ENCODE peak calls at places on chromosomes 12 and 14, in ten cellular contexts. B is NCI-H1092; W is natural killer cell treated with Interleukin-12 subunit alpha and Interleukin-12 subunit beta and Interleukin-15 and Interleukin-18, amount 100 ng/mL, for 72 hours; C is neuronal stem cell; E is stimulated activated CD4-positive, alpha-beta T cell treated with anti-CD3 and anti-CD28 coated beads, Interleukin-15, amount 100 ng/mL, for 24 hours; L is fibroblast of the aortic adventitia; K is A549; I is activated CD4-positive, CD25-positive, alpha-beta regulatory T cell; D is GM06990; V is HTR-8/SVneo. N is an unnamed sample.

GRCh38 chr12:26119391-26119981 is 5.4 kb downstream of the BHLHE41 start:
- DNase-seq in B (no peak), W (no peak), C (no peak), E (no peak), L (peak), K (peak), I (no peak), D (no peak), V (no peak), N (no peak)

GRCh38 chr12:43655586-43655985 is 103.0 kb downstream of the PUS7L start:
- DNase-seq in B (no peak), W (no peak), C (no peak), E (no peak), L (peak), K (no peak), I (no peak), D (no peak), V (no peak), N (no peak)

GRCh38 chr14:77265561-77266335 is 5.3 kb downstream of the NGB start:
- DNase-seq in B (no peak), W (no peak), C (no peak), E (no peak), L (no peak), K (no peak), I (no peak), D (no peak), V (no peak), N (no peak)

GRCh38 chr14:68607852-68608232 is 185.0 kb downstream of the ZFP36L1 start:
- DNase-seq in B (no peak), W (no peak), C (no peak), E (no peak), L (no peak), K (no peak), I (no peak), D (no peak), V (no peak), N (no peak)

GRCh38 chr12:107207931-107208515 is 114.7 kb upstream of the CRY1 start:
- DNase-seq in B (no peak), W (no peak), C (no peak), E (no peak), L (peak), K (no peak), I (no peak), D (no peak), V (peak), N (no peak)

GRCh38 chr12:31369712-31370521 is 44.0 kb upstream of the SINHCAF start:
- DNase-seq in B (no peak), W (no peak), C (peak), E (no peak), L (peak), K (no peak), I (no peak), D (no peak), V (no peak), N (peak)

GRCh38 chr12:130375888-130376287 is 38.2 kb downstream of the PIWIL1 start:
- DNase-seq in B (no peak), W (no peak), C (no peak), E (no peak), L (no peak), K (no peak), I (no peak), D (no peak), V (no peak), N (no peak)

GRCh38 chr14:31326111-31326510 is 94.2 kb downstream of the HEATR5A start:
- DNase-seq in B (no peak), W (no peak), C (no peak), E (no peak), L (peak), K (no peak), I (no peak), D (no peak), V (peak), N (no peak)

GRCh38 chr12:57846577-57847319 is at the start of gene CTDSP2:
- DNase-seq in B (peak), W (peak), C (peak), E (peak), L (peak), K (peak), I (peak), D (peak), V (peak), N (peak)

GRCh38 chr14:70982204-70982603 is 74.9 kb downstream of the PCNX1 start:
- DNase-seq in B (no peak), W (no peak), C (no peak), E (no peak), L (no peak), K (no peak), I (no peak), D (no peak), V (no peak), N (no peak)

GRCh38 chr14:32607399-32607798 is 278.3 kb downstream of the AKAP6 start:
- DNase-seq in B (no peak), W (no peak), C (no peak), E (no peak), L (peak), K (no peak), I (no peak), D (no peak), V (no peak), N (no peak)

GRCh38 chr12:123808167-123808566 is 46.1 kb downstream of the DNAH10 start:
- DNase-seq in B (no peak), W (no peak), C (no peak), E (no peak), L (no peak), K (peak), I (no peak), D (no peak), V (no peak), N (no peak)

GRCh38 chr12:76020281-76020680 is 11.3 kb downstream of the PHLDA1 start:
- DNase-seq in B (no peak), W (peak), C (no peak), E (peak), L (peak), K (peak), I (peak), D (no peak), V (no peak), N (no peak)

GRCh38 chr12:7716391-7716790 is 5.2 kb downstream of the DPPA3 start:
- DNase-seq in B (no peak), W (no peak), C (no peak), E (no peak), L (no peak), K (peak), I (no peak), D (no peak), V (peak), N (no peak)

GRCh38 chr12:108117163-108117849 is 11.8 kb upstream of the WSCD2 start:
- DNase-seq in B (no peak), W (no peak), C (no peak), E (no peak), L (no peak), K (no peak), I (no peak), D (no peak), V (no peak), N (no peak)

GRCh38 chr12:27034607-27035293 is 12.4 kb downstream of the MED21 start:
- DNase-seq in B (no peak), W (no peak), C (no peak), E (no peak), L (no peak), K (no peak), I (no peak), D (no peak), V (no peak), N (no peak)

GRCh38 chr12:131430158-131430772 is 280.6 kb upstream of the SFSWAP start:
- DNase-seq in B (no peak), W (peak), C (no peak), E (no peak), L (no peak), K (no peak), I (no peak), D (no peak), V (no peak), N (no peak)

GRCh38 chr12:92147491-92147890 is 1.8 kb upstream of the BTG1 start:
- DNase-seq in B (no peak), W (no peak), C (no peak), E (no peak), L (no peak), K (no peak), I (no peak), D (no peak), V (no peak), N (no peak)